ENCODE peak calls at places on chromosome 16, in six cellular contexts. L, F, J, Q, G and R are unnamed samples.

GRCh38 chr16:11903906-11904305 is 11.8 kb downstream of the GSPT1 start:
- DNase-seq in L (peak), F (no peak), J (no peak), Q (no peak), G (no peak), R (no peak)

GRCh38 chr16:9081183-9081582 is 10.3 kb upstream of the HAPSTR1 start:
- DNase-seq in L (no peak), F (no peak), J (no peak), Q (no peak), G (no peak), R (no peak)

GRCh38 chr16:85352221-85352620 is 239.9 kb upstream of the CIBAR2 start:
- DNase-seq in L (no peak), F (no peak), J (no peak), Q (no peak), G (no peak), R (no peak)

GRCh38 chr16:30368122-30368791 is 2.0 kb downstream of the TBC1D10B start:
- DNase-seq in L (peak), F (no peak), J (no peak), Q (no peak), G (no peak), R (peak)

GRCh38 chr16:84449156-84450140 is 55.0 kb downstream of the MEAK7 start:
- DNase-seq in L (no peak), F (no peak), J (no peak), Q (peak), G (no peak), R (no peak)

GRCh38 chr16:23391381-23392222 is 61.4 kb downstream of the COG7 start:
- DNase-seq in L (no peak), F (no peak), J (no peak), Q (no peak), G (no peak), R (no peak)

GRCh38 chr16:10749680-10750035 is 6.0 kb downstream of the NUBP1 start:
- DNase-seq in L (peak), F (no peak), J (no peak), Q (no peak), G (no peak), R (no peak)

GRCh38 chr16:87006789-87007745 is 310.1 kb downstream of the C16orf95 start:
- DNase-seq in L (no peak), F (no peak), J (no peak), Q (no peak), G (no peak), R (no peak)

DNA sequence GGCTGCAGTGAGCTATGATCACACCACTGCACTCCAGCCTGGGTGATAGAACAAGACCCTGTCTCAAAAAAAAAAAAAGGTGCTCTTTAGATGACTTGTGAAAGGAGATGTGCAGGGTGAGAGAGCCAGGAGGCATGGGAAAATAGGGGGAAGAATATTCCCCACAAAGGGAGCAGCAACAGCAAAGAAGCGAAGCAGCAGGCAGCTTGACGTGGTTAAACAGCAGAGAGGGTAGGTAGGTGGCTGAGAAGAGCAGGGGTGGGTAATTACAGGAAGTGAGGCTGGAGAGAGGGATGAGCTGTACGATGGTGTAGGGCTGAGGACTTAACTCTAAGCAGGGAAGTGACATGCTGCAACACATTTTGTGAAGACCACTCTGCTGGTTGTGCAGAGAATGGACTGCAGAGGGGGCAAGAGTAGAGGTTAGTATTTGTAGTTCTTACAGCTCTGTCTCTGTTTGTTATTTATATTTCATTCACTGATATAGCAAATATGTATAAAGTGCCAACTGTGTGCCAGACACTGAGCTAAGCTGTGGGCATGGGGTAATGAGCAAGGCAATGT is 1.6 kb downstream of the HEATR3 start:
- DNase-seq in L (no peak), F (no peak), J (peak), Q (no peak), G (no peak), R (no peak)
- TF ChIP-seq CTCF in L (no peak), F (peak), J (peak), Q (no peak), G (peak), R (peak)

GRCh38 chr16:1941162-1941923 is 1.7 kb downstream of the MSRB1 start:
- DNase-seq in L (no peak), F (no peak), J (no peak), Q (no peak), G (peak), R (no peak)
- TF ChIP-seq CTCF in L (no peak), F (peak), J (no peak), Q (no peak), G (peak), R (no peak)

GRCh38 chr16:53094013-53094630 is 39.3 kb downstream of the CHD9 start:
- DNase-seq in L (peak), F (no peak), J (no peak), Q (peak), G (no peak), R (peak)
- TF ChIP-seq CTCF in L (no peak), F (no peak), J (no peak), Q (no peak), G (no peak), R (no peak)

GRCh38 chr16:59412275-59412841 is 678.2 kb upstream of the GOT2 start:
- DNase-seq in L (no peak), F (no peak), J (no peak), Q (no peak), G (no peak), R (no peak)
- TF ChIP-seq CTCF in L (peak), F (peak), J (peak), Q (no peak), G (no peak), R (no peak)

DNA sequence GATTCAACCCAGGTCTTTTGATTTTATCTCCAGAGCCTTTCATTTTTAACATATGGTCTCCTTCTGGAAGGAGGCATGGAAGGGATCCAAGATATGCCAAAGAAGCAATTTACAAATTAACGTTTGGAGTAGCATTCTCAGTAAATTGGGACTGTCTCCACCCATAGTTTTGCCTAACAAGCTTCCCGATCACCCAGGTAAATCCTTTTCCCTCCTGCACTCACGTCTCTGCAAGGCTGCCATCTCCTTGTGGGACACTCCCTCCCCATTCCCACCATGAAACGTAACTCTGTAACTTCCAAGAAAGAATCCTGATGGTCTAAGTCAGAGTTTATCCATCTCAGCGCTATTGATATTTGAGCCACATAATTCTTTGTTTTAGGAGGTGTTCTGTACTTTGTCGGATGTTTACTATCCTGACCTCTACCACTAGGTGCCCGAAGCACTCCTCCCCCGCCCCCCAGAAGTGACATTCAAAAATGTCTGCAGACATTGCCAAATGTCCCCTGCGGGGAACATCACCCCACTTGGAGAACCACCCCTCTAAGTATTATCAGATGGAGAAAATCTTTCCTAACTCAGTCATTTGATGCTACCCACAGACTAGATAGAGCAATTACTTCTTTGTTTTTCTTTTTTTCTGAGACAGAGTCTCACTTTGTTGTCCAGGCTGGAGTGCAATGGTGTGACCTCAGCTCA is 32.9 kb upstream of the NFAT5 start:
- DNase-seq in L (no peak), F (no peak), J (no peak), Q (peak), G (no peak), R (no peak)
- TF ChIP-seq CTCF in L (no peak), F (no peak), J (no peak), Q (no peak), G (peak), R (no peak)

GRCh38 chr16:49183911-49184310 is 97.7 kb downstream of the CBLN1 start:
- DNase-seq in L (no peak), F (peak), J (no peak), Q (no peak), G (no peak), R (no peak)
- TF ChIP-seq CTCF in L (no peak), F (peak), J (no peak), Q (no peak), G (peak), R (no peak)

DNA sequence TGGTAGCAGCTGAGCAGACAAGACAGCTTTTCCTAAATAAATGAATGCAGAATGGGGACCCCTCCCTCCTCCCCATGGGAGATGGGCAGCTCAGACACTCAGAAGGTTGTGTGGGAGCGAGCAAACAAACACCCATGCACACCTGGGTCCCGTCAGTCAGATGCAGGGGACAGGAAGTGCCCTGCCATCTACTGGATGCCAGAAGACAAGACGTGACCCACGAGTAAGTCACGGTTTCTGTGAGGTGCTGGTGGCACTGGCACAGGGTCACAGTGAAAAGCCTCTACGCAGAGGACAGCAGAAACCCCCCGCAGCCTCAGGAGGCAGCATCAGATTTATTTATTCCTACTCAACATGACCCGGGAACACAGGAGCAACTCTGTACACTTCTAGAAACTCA is 8.4 kb downstream of the HBQ1 start:
- DNase-seq in L (no peak), F (no peak), J (no peak), Q (no peak), G (no peak), R (no peak)
- TF ChIP-seq CTCF in L (no peak), F (peak), J (no peak), Q (no peak), G (peak), R (no peak)